ENCODE peak calls at places on chromosomes 13 and 19, in six cellular contexts. D is activated B cell treated with CpG ODN at 0.5 μM for 24 hours, E is HFF-Myc, N is tibial artery, R is astrocyte of the spinal cord, I is RWPE2. X is an unnamed sample.

GRCh38 chr13:112974125-112974524 is 5.1 kb downstream of the MCF2L start:
- DNase-seq in R (no peak), E (no peak), I (peak; percentile 53), D (no peak), N (no peak), X (peak; percentile 83)

GRCh38 chr19:46040952-46041500 is at the start of gene IGFL4:
- DNase-seq in E (no peak), D (no peak), N (no peak), I (no peak), R (no peak), X (no peak)

GRCh38 chr13:73521291-73521626 is 462.5 kb downstream of the KLF5 start:
- DNase-seq in I (no peak), R (no peak), N (no peak), E (no peak), D (no peak), X (no peak)

GRCh38 chr13:40388617-40389016 is 277.8 kb downstream of the FOXO1 start:
- DNase-seq in I (no peak), E (peak; percentile 47), D (peak; percentile 46), N (no peak), R (no peak), X (no peak)

GRCh38 chr13:76226941-76227340 is 590.8 kb downstream of the LMO7 start:
- DNase-seq in E (no peak), D (no peak), N (no peak), I (no peak), R (no peak), X (no peak)

GRCh38 chr19:18278521-18279265 is 2.7 kb downstream of the JUND start:
- DNase-seq in R (peak; percentile 33), I (no peak), D (no peak), E (no peak), N (no peak), X (no peak)

GRCh38 chr19:46413262-46414031 is at the start of gene CCDC8:
- DNase-seq in R (peak; percentile 97), N (peak; percentile 79), D (no peak), I (peak; percentile 89), E (peak; percentile 85), X (no peak)

GRCh38 chr13:26785845-26786630 is 25.5 kb upstream of the GPR12 start:
- DNase-seq in I (no peak), N (peak; percentile 37), E (peak; percentile 2), R (no peak), D (peak; percentile 50), X (no peak)

GRCh38 chr19:390386-391198 is 18.4 kb downstream of the C2CD4C start:
- DNase-seq in I (peak; percentile 45), D (no peak), R (no peak), E (no peak), N (no peak), X (peak; percentile 71)

GRCh38 chr13:27053902-27054595 is 117.6 kb downstream of the USP12 start:
- DNase-seq in E (peak; percentile 41), R (peak; percentile 77), D (no peak), I (no peak), N (no peak), X (no peak)

GRCh38 chr19:6744381-6745288 is 5.2 kb downstream of the TRIP10 start:
- DNase-seq in E (no peak), D (no peak), R (peak; percentile 79), I (peak; percentile 92), N (peak; percentile 86), X (no peak)

GRCh38 chr13:66402546-66402945 is 827.6 kb downstream of the PCDH9 start:
- DNase-seq in N (no peak), R (no peak), E (no peak), I (no peak), D (no peak), X (no peak)

GRCh38 chr19:1474765-1475351 is 4.2 kb downstream of the C19orf25 start:
- DNase-seq in N (no peak), D (no peak), I (no peak), E (no peak), R (no peak), X (no peak)

GRCh38 chr13:49052801-49053200 is 77.1 kb downstream of the FNDC3A start:
- DNase-seq in I (no peak), E (no peak), N (no peak), R (no peak), D (no peak), X (no peak)

GRCh38 chr19:6060600-6061391 is 49.5 kb downstream of the RFX2 start:
- DNase-seq in N (no peak), I (peak; percentile 91), D (no peak), R (peak; percentile 56), E (no peak), X (peak; percentile 70)

GRCh38 chr13:67967031-67967430 is 736.9 kb upstream of the PCDH9 start:
- DNase-seq in N (no peak), I (no peak), E (no peak), D (no peak), R (no peak), X (no peak)

GRCh38 chr13:29336356-29336755 is 259.1 kb downstream of the SLC7A1 start:
- DNase-seq in D (no peak), I (no peak), N (no peak), E (no peak), R (no peak), X (no peak)

GRCh38 chr13:23851106-23851505 is 38.1 kb downstream of the MIPEP start:
- DNase-seq in R (peak; percentile 11), N (no peak), I (no peak), E (no peak), D (no peak), X (no peak)

GRCh38 chr19:6228523-6229215 is 51.1 kb downstream of the MLLT1 start:
- DNase-seq in R (peak; percentile 37), E (no peak), D (no peak), N (no peak), I (peak; percentile 45), X (peak; percentile 83)

GRCh38 chr13:84653915-84654534 is 771.8 kb upstream of the SLITRK1 start:
- DNase-seq in N (no peak), D (no peak), I (no peak), E (no peak), R (no peak), X (no peak)

GRCh38 chr19:928471-929259 is 2.8 kb downstream of the ARID3A start:
- DNase-seq in I (peak; percentile 44), N (no peak), D (no peak), E (no peak), R (no peak), X (no peak)

GRCh38 chr13:105805866-105806265 is 729.6 kb downstream of the EFNB2 start:
- DNase-seq in E (no peak), D (no peak), I (no peak), N (no peak), R (no peak), X (no peak)

GRCh38 chr13:20350819-20351218 is 118.7 kb upstream of the GJB6 start:
- DNase-seq in D (no peak), N (no peak), I (no peak), R (no peak), E (no peak), X (no peak)

GRCh38 chr13:112711528-112712265 is 21.9 kb downstream of the ATP11A start:
- DNase-seq in E (peak; percentile 91), R (peak; percentile 90), N (peak; percentile 93), D (no peak), I (peak; percentile 90), X (no peak)

GRCh38 chr13:60158321-60158801 is 5.4 kb downstream of the DIAPH3 start:
- DNase-seq in R (no peak), N (no peak), I (no peak), E (no peak), D (no peak), X (no peak)

GRCh38 chr13:106656214-106656613 is 88.3 kb upstream of the ARGLU1 start:
- DNase-seq in E (no peak), D (no peak), R (no peak), N (no peak), I (no peak), X (no peak)

GRCh38 chr13:48194392-48194754 is 38.6 kb upstream of the ITM2B start:
- DNase-seq in D (no peak), N (no peak), R (no peak), I (no peak), E (no peak), X (no peak)

GRCh38 chr13:96817336-96817941 is 176.8 kb downstream of the OXGR1 start:
- DNase-seq in I (no peak), N (no peak), D (no peak), E (no peak), R (peak; percentile 40), X (no peak)

GRCh38 chr19:38838208-38838985 is 6.8 kb upstream of the ECH1 start:
- DNase-seq in I (peak; percentile 96), D (no peak), N (no peak), R (no peak), E (no peak), X (no peak)

GRCh38 chr19:33245948-33246728 is 20.5 kb upstream of the SLC7A10 start:
- DNase-seq in D (no peak), E (no peak), I (no peak), R (no peak), N (no peak), X (peak; percentile 68)

GRCh38 chr19:29708553-29709439 is 6.3 kb downstream of the C19orf12 start:
- DNase-seq in E (no peak), D (no peak), R (no peak), I (no peak), N (no peak), X (no peak)

DNA sequence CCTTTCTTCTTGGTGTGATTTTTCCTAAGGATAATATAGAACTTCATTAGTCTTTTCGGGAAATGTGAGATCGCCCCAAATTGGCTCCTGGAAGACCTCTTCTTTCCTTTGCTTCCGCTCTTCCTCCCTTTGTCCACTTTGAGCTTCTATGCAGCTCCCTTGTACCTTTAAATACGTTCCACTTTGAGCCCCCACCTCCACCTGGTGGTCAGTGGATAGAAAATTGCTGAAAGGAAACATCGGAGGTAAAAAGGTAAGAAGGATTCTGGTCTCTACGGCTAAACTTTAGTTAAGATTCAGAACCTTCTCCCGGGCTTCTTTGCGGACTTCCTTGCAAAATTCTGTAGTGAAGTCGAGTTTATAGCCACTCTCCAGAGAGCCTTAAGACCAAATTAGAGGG is 55.0 kb upstream of the TM9SF2 start:
- DNase-seq in E (no peak), I (no peak), N (no peak), R (no peak), D (no peak), X (no peak)
- TF ChIP-seq CTCF in E (no peak), I (peak; percentile 12), N (no peak), R (no peak), D (no peak), X (no peak)

GRCh38 chr19:12872941-12873890 is 8.0 kb downstream of the DNASE2 start:
- DNase-seq in E (peak; percentile 21), N (peak; percentile 36), R (peak; percentile 43), I (no peak), D (no peak), X (no peak)
- TF ChIP-seq CTCF in E (no peak), N (no peak), R (no peak), I (peak; percentile 34), D (no peak), X (no peak)

GRCh38 chr13:90867336-90867683 is 480.2 kb upstream of the MIR17HG start:
- DNase-seq in R (peak; percentile 70), D (no peak), I (no peak), E (peak; percentile 38), N (peak; percentile 63), X (no peak)
- TF ChIP-seq CTCF in R (peak; percentile 75), D (no peak), I (peak; percentile 75), E (peak; percentile 66), N (peak; percentile 50), X (peak; percentile 91)

DNA sequence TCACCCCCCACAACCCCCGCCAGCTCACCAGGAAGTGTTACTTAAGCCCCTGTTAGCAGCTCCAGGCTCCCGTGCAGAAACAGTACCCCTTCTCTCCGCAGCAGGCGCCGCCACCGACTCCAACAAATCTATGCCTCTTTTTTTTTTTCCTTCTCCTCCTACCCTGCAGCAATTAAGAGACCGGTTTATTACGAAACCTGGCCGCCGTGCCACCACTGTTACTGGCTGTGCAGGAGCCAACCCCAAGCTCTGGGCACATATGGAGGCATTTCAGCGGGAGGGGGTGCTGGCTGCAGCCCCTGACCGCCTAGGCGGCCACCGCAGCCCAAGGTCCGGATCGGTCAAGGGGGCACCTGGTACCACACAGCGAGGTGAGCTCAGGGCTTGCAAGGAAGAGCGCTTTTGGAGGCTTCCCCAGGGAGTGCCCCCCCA is 2.4 kb downstream of the GADD45B start:
- DNase-seq in N (peak; percentile 87), R (peak; percentile 71), D (peak; percentile 49), E (no peak), I (no peak), X (no peak)
- TF ChIP-seq CTCF in N (peak; percentile 41), R (peak; percentile 17), D (no peak), E (no peak), I (no peak), X (peak; percentile 45)

X was measured in chondrocyte.